ENCODE peak calls at places on chromosomes 16 and 17, in eight cellular contexts. W is T47D; X is keratinocyte; Q is CD8-positive, alpha-beta memory T cell; L is T-cell; Z is HuH-7.5; G is A673; P is mucosa of gallbladder. V is an unnamed sample.

GRCh38 chr16:19888834-19889233 is 4.2 kb upstream of the GPRC5B start:
- DNase-seq in W (no peak), X (no peak), Q (no peak), L (no peak), Z (no peak), G (no peak), P (no peak), V (no peak)

GRCh38 chr17:74369221-74369620 is 1.9 kb downstream of the GPR142 start:
- DNase-seq in W (peak), X (no peak), Q (no peak), L (peak), Z (no peak), G (peak), P (no peak), V (peak)

GRCh38 chr17:15488557-15488956 is 21.1 kb upstream of the CDRT4 start:
- DNase-seq in W (no peak), X (no peak), Q (no peak), L (no peak), Z (no peak), G (no peak), P (no peak), V (no peak)

GRCh38 chr17:80527016-80527645 is 17.5 kb upstream of the RPTOR start:
- DNase-seq in W (no peak), X (peak), Q (no peak), L (no peak), Z (no peak), G (no peak), P (no peak), V (no peak)

GRCh38 chr17:12187658-12188057 is 167.0 kb downstream of the MAP2K4 start:
- DNase-seq in W (no peak), X (no peak), Q (no peak), L (no peak), Z (no peak), G (no peak), P (no peak), V (no peak)

GRCh38 chr17:51461578-51462004 is 201.2 kb downstream of the UTP18 start:
- DNase-seq in W (peak), X (peak), Q (no peak), L (peak), Z (peak), G (peak), P (peak), V (peak)

GRCh38 chr17:20243524-20243923 is 223.8 kb downstream of the LGALS9B start:
- DNase-seq in W (no peak), X (no peak), Q (no peak), L (no peak), Z (no peak), G (no peak), P (no peak), V (no peak)

GRCh38 chr17:73706858-73707257 is 62.6 kb upstream of the SDK2 start:
- DNase-seq in W (no peak), X (no peak), Q (no peak), L (no peak), Z (no peak), G (peak), P (no peak), V (no peak)

GRCh38 chr16:23324727-23325126 is 22.6 kb downstream of the SCNN1B start:
- DNase-seq in W (peak), X (no peak), Q (no peak), L (no peak), Z (no peak), G (no peak), P (peak), V (no peak)

GRCh38 chr16:3830625-3831254 is 49.8 kb downstream of the CREBBP start:
- DNase-seq in W (no peak), X (no peak), Q (no peak), L (no peak), Z (no peak), G (no peak), P (no peak), V (no peak)

GRCh38 chr17:44408786-44409185 is 19.3 kb upstream of the ITGA2B start:
- DNase-seq in W (no peak), X (no peak), Q (no peak), L (no peak), Z (no peak), G (no peak), P (no peak), V (no peak)

GRCh38 chr16:4384497-4384896 is 12.8 kb downstream of the VASN start:
- DNase-seq in W (no peak), X (no peak), Q (no peak), L (no peak), Z (no peak), G (no peak), P (no peak), V (no peak)

V was measured in activated T-helper 1 cell treated with Interleukin-2 at 50 U/mL for 16 hours.